ENCODE peak calls at places on chromosomes 6 and 20, in nine cellular contexts. T, V, I, D, H, K, J, X and U are unnamed samples.

GRCh38 chr20:19750907-19751636 is 7.0 kb upstream of the RIN2 start:
- DNase-seq in I (no peak), J (no peak), T (no peak), V (no peak), H (no peak), K (no peak), D (no peak), X (no peak), U (no peak)

GRCh38 chr6:126110494-126111270 is 124.3 kb downstream of the TRMT11 start:
- DNase-seq in I (no peak), H (no peak), K (no peak), X (peak; percentile 14), V (no peak), J (no peak), D (no peak), T (no peak), U (no peak)

GRCh38 chr20:51327251-51327841 is 215.2 kb downstream of the NFATC2 start:
- DNase-seq in X (no peak), T (peak; percentile 44), J (no peak), K (no peak), I (no peak), D (peak; percentile 75), V (peak; percentile 90), H (no peak), U (peak; percentile 97)

GRCh38 chr6:13307508-13307995 is 20.8 kb downstream of the TBC1D7 start:
- DNase-seq in D (no peak), I (no peak), H (peak; percentile 75), V (peak; percentile 31), X (no peak), J (no peak), K (no peak), T (peak; percentile 99), U (peak; percentile 92)

GRCh38 chr20:49344975-49345374 is 67.1 kb upstream of the ZNFX1 start:
- DNase-seq in K (no peak), V (peak; percentile 98), J (no peak), I (no peak), D (peak; percentile 91), H (no peak), X (no peak), T (peak; percentile 64), U (peak; percentile 97)

GRCh38 chr6:112233864-112234263 is 20.5 kb downstream of the LAMA4 start:
- DNase-seq in I (no peak), T (no peak), J (no peak), H (no peak), K (no peak), X (no peak), D (no peak), V (peak; percentile 80), U (peak; percentile 62)

GRCh38 chr6:15313367-15313766 is 67.5 kb downstream of the JARID2 start:
- DNase-seq in J (no peak), K (no peak), D (no peak), T (no peak), V (no peak), I (no peak), H (peak; percentile 70), X (no peak), U (no peak)

GRCh38 chr20:51494241-51495110 is 48.0 kb downstream of the NFATC2 start:
- DNase-seq in T (no peak), K (no peak), H (no peak), J (peak; percentile 30), I (no peak), X (no peak), D (no peak), V (no peak), U (no peak)

GRCh38 chr20:8542115-8542486 is 410.0 kb downstream of the PLCB1 start:
- DNase-seq in D (no peak), H (no peak), I (no peak), X (no peak), J (no peak), K (no peak), T (peak; percentile 20), V (no peak), U (no peak)

GRCh38 chr6:72712921-72713320 is 91.1 kb downstream of the KCNQ5 start:
- DNase-seq in H (no peak), J (no peak), K (no peak), T (no peak), D (no peak), X (no peak), I (no peak), V (no peak), U (no peak)

GRCh38 chr20:36050436-36051317 is 82.3 kb downstream of the CNBD2 start:
- DNase-seq in V (peak; percentile 90), J (peak; percentile 92), X (peak; percentile 94), I (peak; percentile 82), T (peak; percentile 55), K (peak; percentile 93), H (peak; percentile 94), D (peak; percentile 92), U (peak; percentile 94)

GRCh38 chr6:139392834-139393233 is 18.4 kb upstream of the CITED2 start:
- DNase-seq in X (no peak), V (peak; percentile 56), H (no peak), T (peak; percentile 37), K (no peak), J (no peak), I (no peak), D (no peak), U (no peak)

GRCh38 chr6:98054453-98054852 is 771.4 kb upstream of the MMS22L start:
- DNase-seq in K (no peak), I (no peak), J (no peak), X (no peak), V (no peak), T (peak; percentile 17), H (no peak), D (no peak), U (peak; percentile 2)

GRCh38 chr6:18595774-18596528 is 208.8 kb downstream of the RNF144B start:
- DNase-seq in V (peak; percentile 63), J (peak; percentile 23), X (peak; percentile 75), I (peak; percentile 5), D (peak; percentile 68), K (peak; percentile 49), H (peak; percentile 47), T (peak; percentile 65), U (peak; percentile 76)

GRCh38 chr6:164207024-164207423 is 792.5 kb downstream of the QKI start:
- DNase-seq in X (no peak), K (no peak), T (no peak), I (no peak), J (no peak), H (no peak), V (no peak), D (no peak), U (no peak)

GRCh38 chr6:164477126-164477525 is 832.3 kb downstream of the C6orf118 start:
- DNase-seq in X (no peak), T (no peak), J (no peak), V (no peak), D (no peak), H (no peak), K (no peak), I (no peak), U (no peak)

GRCh38 chr6:73372516-73372915 is 2.8 kb upstream of the OOEP start:
- DNase-seq in X (no peak), T (no peak), K (no peak), V (no peak), J (no peak), H (no peak), D (no peak), I (no peak), U (no peak)